ENCODE peak calls at places on chromosomes 7 and 10, in five cellular contexts. R is NCI-H524, P is HFFc6, C is upper lobe of right lung, S is neural crest cell. L is an unnamed sample.

GRCh38 chr10:1094112-1095057 is 38.2 kb downstream of the WDR37 start:
- DNase-seq in S (no peak), P (no peak), C (no peak), R (no peak), L (no peak)

GRCh38 chr10:43208147-43209063 is 58.5 kb downstream of the RASGEF1A start:
- DNase-seq in S (no peak), R (no peak), P (no peak), C (peak), L (no peak)

GRCh38 chr7:12751764-12752163 is 64.3 kb downstream of the ARL4A start:
- DNase-seq in C (no peak), S (no peak), R (no peak), P (no peak), L (no peak)

GRCh38 chr10:70769121-70769520 is 16.1 kb downstream of the TBATA start:
- DNase-seq in C (no peak), S (no peak), P (no peak), R (no peak), L (no peak)

GRCh38 chr10:92891885-92892705 is 43.8 kb downstream of the EXOC6 start:
- DNase-seq in C (no peak), P (peak), R (no peak), S (no peak), L (peak)

GRCh38 chr10:97179731-97180366 is 5.9 kb downstream of the SLIT1 start:
- DNase-seq in S (peak), C (peak), P (no peak), R (peak), L (no peak)

GRCh38 chr10:13117842-13118783 is 18.1 kb downstream of the OPTN start:
- DNase-seq in R (no peak), S (no peak), C (no peak), P (no peak), L (no peak)

GRCh38 chr10:19466709-19467108 is 349.5 kb upstream of the PLXDC2 start:
- DNase-seq in S (no peak), P (no peak), R (no peak), C (no peak), L (no peak)

GRCh38 chr7:69722836-69723235 is 124.6 kb downstream of the AUTS2 start:
- DNase-seq in C (no peak), S (no peak), P (no peak), R (no peak), L (no peak)

GRCh38 chr10:125982256-125982948 is 86.0 kb downstream of the FANK1 start:
- DNase-seq in P (peak), R (peak), S (peak), C (no peak), L (peak)

GRCh38 chr7:1533569-1534329 is 3.2 kb downstream of the MAFK start:
- DNase-seq in C (no peak), S (no peak), P (peak), R (no peak), L (peak)

GRCh38 chr10:119207367-119207668 is at the start of gene GRK5:
- DNase-seq in P (peak), S (peak), C (peak), R (peak), L (peak)

GRCh38 chr10:34171957-34172527 is 643.1 kb downstream of the PARD3 start:
- DNase-seq in C (no peak), R (no peak), S (no peak), P (peak), L (peak)

GRCh38 chr7:26202019-26202985 is 757 bp downstream of the CBX3 start:
- DNase-seq in R (peak), C (peak), S (peak), P (no peak), L (no peak)

GRCh38 chr10:110600487-110601101 is 33.1 kb downstream of the SMC3 start:
- DNase-seq in R (peak), C (no peak), P (peak), S (peak), L (peak)

GRCh38 chr7:69775231-69775771 is 177.0 kb downstream of the AUTS2 start:
- DNase-seq in S (no peak), C (no peak), R (no peak), P (no peak), L (no peak)

GRCh38 chr7:4861227-4861626 is 603 bp downstream of the PAPOLB start:
- DNase-seq in S (no peak), R (no peak), P (no peak), C (no peak), L (no peak)

GRCh38 chr10:79444243-79445119 is 943 bp downstream of the ZCCHC24 start:
- DNase-seq in S (peak), P (peak), R (peak), C (peak), L (no peak)

GRCh38 chr7:69814421-69814962 is 216.2 kb downstream of the AUTS2 start:
- DNase-seq in P (no peak), S (peak), C (no peak), R (no peak), L (peak)

GRCh38 chr7:55101359-55101758 is 82.5 kb downstream of the EGFR start:
- DNase-seq in P (no peak), S (no peak), R (no peak), C (no peak), L (no peak)

GRCh38 chr7:139650429-139651100 is 127.1 kb downstream of the CLEC2L start:
- DNase-seq in P (no peak), R (no peak), S (no peak), C (no peak), L (no peak)

L was measured in GM04504.